ENCODE peak calls at places on chromosomes 13 and 19, in seven cellular contexts. One of them, this sample, is unnamed.

GRCh38 chr19:7705387-7706187 is 3.7 kb upstream of the FCER2 start:
- DNase-seq in A549: no peak
- DNase-seq in neural progenitor cell: no peak
- DNase-seq in SK-N-SH: no peak
- DNase-seq in fibroblast of lung: no peak
- DNase-seq in K562: no peak
- DNase-seq in HCT116: no peak
- DNase-seq in this sample: peak

GRCh38 chr19:13056052-13056660 is 46.5 kb downstream of the LYL1 start:
- DNase-seq in SK-N-SH: peak
- DNase-seq in fibroblast of lung: peak
- DNase-seq in K562: no peak
- DNase-seq in neural progenitor cell: peak
- DNase-seq in A549: no peak
- DNase-seq in HCT116: peak
- DNase-seq in this sample: no peak

GRCh38 chr19:46076951-46077814 is 36.4 kb upstream of the IGFL4 start:
- DNase-seq in K562: peak
- DNase-seq in SK-N-SH: peak
- DNase-seq in neural progenitor cell: peak
- DNase-seq in HCT116: peak
- DNase-seq in fibroblast of lung: peak
- DNase-seq in A549: peak
- DNase-seq in this sample: peak

GRCh38 chr13:98014766-98015165 is 61.3 kb downstream of the IPO5 start:
- DNase-seq in SK-N-SH: no peak
- DNase-seq in HCT116: no peak
- DNase-seq in A549: no peak
- DNase-seq in neural progenitor cell: no peak
- DNase-seq in K562: no peak
- DNase-seq in fibroblast of lung: peak
- DNase-seq in this sample: no peak

GRCh38 chr13:39803156-39803555 is 147.7 kb downstream of the COG6 start:
- DNase-seq in A549: peak
- DNase-seq in neural progenitor cell: no peak
- DNase-seq in fibroblast of lung: no peak
- DNase-seq in SK-N-SH: no peak
- DNase-seq in HCT116: no peak
- DNase-seq in K562: no peak
- DNase-seq in this sample: no peak

GRCh38 chr13:93758575-93758974 is 532.0 kb downstream of the GPC6 start:
- DNase-seq in A549: no peak
- DNase-seq in neural progenitor cell: no peak
- DNase-seq in K562: no peak
- DNase-seq in SK-N-SH: no peak
- DNase-seq in fibroblast of lung: peak
- DNase-seq in HCT116: no peak
- DNase-seq in this sample: no peak

GRCh38 chr19:55485439-55486011 is 537 bp downstream of the NAT14 start:
- DNase-seq in K562: no peak
- DNase-seq in fibroblast of lung: no peak
- DNase-seq in HCT116: no peak
- DNase-seq in SK-N-SH: no peak
- DNase-seq in neural progenitor cell: no peak
- DNase-seq in A549: no peak
- DNase-seq in this sample: peak

GRCh38 chr19:49339364-49340068 is 4.3 kb downstream of the CD37 start:
- DNase-seq in neural progenitor cell: peak
- DNase-seq in SK-N-SH: peak
- DNase-seq in A549: no peak
- DNase-seq in HCT116: no peak
- DNase-seq in K562: peak
- DNase-seq in fibroblast of lung: peak
- DNase-seq in this sample: no peak

GRCh38 chr13:40664100-40665060 is 2.1 kb downstream of the FOXO1 start:
- DNase-seq in K562: peak
- DNase-seq in SK-N-SH: peak
- DNase-seq in A549: peak
- DNase-seq in neural progenitor cell: peak
- DNase-seq in fibroblast of lung: peak
- DNase-seq in HCT116: no peak
- DNase-seq in this sample: peak

GRCh38 chr13:43865892-43866291 is 13.6 kb downstream of the CCDC122 start:
- DNase-seq in SK-N-SH: no peak
- DNase-seq in neural progenitor cell: no peak
- DNase-seq in K562: no peak
- DNase-seq in fibroblast of lung: peak
- DNase-seq in HCT116: peak
- DNase-seq in A549: peak
- DNase-seq in this sample: no peak

GRCh38 chr13:107361666-107362065 is 793.7 kb upstream of the ARGLU1 start:
- DNase-seq in SK-N-SH: no peak
- DNase-seq in neural progenitor cell: no peak
- DNase-seq in HCT116: no peak
- DNase-seq in A549: no peak
- DNase-seq in fibroblast of lung: peak
- DNase-seq in K562: no peak
- DNase-seq in this sample: no peak

DNA sequence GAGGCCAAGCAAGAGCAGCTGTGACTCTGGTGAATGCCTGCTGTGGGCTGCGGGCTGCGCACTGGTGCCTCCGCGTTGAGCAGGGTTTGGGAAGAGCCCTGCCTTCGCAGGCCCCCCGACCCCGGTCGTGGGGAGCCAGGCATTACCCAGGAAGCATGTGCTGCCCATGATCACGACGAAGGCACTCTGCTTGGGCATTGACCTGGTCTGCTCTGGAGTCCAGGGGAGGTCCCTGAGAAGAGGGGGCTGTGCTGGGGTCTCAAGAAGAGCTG is 19.2 kb downstream of the RANBP3 start:
- DNase-seq in A549: no peak
- DNase-seq in fibroblast of lung: no peak
- DNase-seq in SK-N-SH: no peak
- DNase-seq in neural progenitor cell: no peak
- DNase-seq in HCT116: no peak
- DNase-seq in K562: no peak
- DNase-seq in this sample: no peak
- H3K4me2 ChIP-seq in A549: no peak
- H3K4me2 ChIP-seq in fibroblast of lung: no peak
- H3K4me2 ChIP-seq in SK-N-SH: no peak
- H3K4me2 ChIP-seq in neural progenitor cell: no peak
- H3K4me2 ChIP-seq in HCT116: no peak
- H3K4me2 ChIP-seq in K562: no peak
- H3K4me2 ChIP-seq in this sample: no peak

GRCh38 chr19:2250765-2251576 is 1.8 kb downstream of the AMH start:
- DNase-seq in HCT116: no peak
- DNase-seq in A549: no peak
- DNase-seq in neural progenitor cell: no peak
- DNase-seq in fibroblast of lung: no peak
- DNase-seq in SK-N-SH: peak
- DNase-seq in K562: no peak
- DNase-seq in this sample: no peak
- H3K4me3 ChIP-seq in HCT116: no peak
- H3K4me3 ChIP-seq in A549: no peak
- H3K4me3 ChIP-seq in neural progenitor cell: no peak
- H3K4me3 ChIP-seq in fibroblast of lung: no peak
- H3K4me3 ChIP-seq in SK-N-SH: no peak
- H3K4me3 ChIP-seq in K562: no peak
- H3K4me3 ChIP-seq in this sample: no peak

DNA sequence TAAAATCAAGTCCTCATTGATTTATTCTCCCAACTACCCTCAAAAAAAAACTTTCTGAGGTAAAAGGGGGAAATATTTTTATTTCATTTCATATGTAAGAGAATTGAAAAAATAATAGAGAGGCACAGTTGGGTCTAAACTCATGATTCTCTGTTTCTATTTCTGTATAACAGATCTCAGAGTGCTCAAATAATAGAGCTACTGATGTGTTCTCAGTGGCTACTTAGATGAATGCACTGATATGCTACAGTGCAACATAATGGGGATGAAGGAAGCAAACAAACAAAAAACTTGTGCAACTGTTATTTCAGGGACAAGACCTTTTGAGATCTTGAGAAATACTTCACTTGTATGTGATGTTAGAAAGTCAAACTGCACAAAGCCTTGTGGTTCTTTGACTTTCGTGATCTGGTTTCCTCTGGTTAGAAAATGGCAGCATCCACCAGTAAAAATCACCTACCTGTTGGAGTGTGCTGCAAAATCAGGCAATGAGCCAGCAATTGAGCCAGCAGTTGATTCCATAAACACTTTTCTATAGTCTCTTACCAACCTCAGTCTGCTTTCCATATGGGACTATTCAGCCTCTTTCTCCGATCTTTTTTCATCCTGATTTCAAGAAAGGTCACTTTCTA is 9.8 kb upstream of the DACH1 start:
- DNase-seq in SK-N-SH: no peak
- DNase-seq in fibroblast of lung: no peak
- DNase-seq in K562: no peak
- DNase-seq in neural progenitor cell: no peak
- DNase-seq in HCT116: no peak
- DNase-seq in A549: no peak
- DNase-seq in this sample: no peak
- H3K4me2 ChIP-seq in SK-N-SH: no peak
- H3K4me2 ChIP-seq in fibroblast of lung: no peak
- H3K4me2 ChIP-seq in K562: no peak
- H3K4me2 ChIP-seq in neural progenitor cell: peak
- H3K4me2 ChIP-seq in HCT116: no peak
- H3K4me2 ChIP-seq in A549: no peak
- H3K4me2 ChIP-seq in this sample: no peak

DNA sequence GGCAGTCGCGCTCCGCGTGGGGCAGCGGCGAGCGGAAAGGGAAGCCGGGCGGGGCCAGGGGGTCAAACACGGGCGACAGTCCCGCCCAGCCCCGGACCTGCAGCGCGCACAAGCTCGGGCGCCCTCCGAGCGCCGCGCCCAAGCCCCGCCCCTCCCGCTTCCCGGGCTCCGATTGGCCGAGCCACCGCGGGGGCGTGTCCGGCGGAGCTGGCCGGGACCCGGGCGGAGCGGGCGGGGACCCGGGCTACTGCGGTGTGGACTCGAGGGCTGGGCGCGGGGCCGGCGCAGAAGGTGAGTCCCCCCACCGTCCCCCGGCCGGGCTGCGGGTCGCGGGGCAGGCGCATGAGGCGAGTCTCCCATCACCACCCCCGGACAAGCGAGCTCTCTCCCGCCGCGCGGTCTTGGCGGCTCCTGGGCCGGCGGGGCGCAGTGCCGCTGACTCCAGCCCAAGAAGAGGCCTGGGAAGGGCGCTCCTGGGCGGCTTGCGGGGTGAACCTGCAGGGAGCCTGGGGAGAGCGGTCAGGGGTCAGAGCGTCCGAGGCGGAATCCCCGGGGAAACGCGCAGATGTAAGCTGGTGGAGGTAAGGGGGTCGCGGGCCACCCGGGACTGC is at the start of gene PLEKHF1:
- DNase-seq in fibroblast of lung: peak
- DNase-seq in neural progenitor cell: peak
- DNase-seq in HCT116: peak
- DNase-seq in SK-N-SH: peak
- DNase-seq in A549: peak
- DNase-seq in K562: peak
- DNase-seq in this sample: peak
- H3K4me3 ChIP-seq in fibroblast of lung: peak
- H3K4me3 ChIP-seq in neural progenitor cell: peak
- H3K4me3 ChIP-seq in HCT116: peak
- H3K4me3 ChIP-seq in SK-N-SH: peak
- H3K4me3 ChIP-seq in A549: peak
- H3K4me3 ChIP-seq in K562: peak
- H3K4me3 ChIP-seq in this sample: peak

DNA sequence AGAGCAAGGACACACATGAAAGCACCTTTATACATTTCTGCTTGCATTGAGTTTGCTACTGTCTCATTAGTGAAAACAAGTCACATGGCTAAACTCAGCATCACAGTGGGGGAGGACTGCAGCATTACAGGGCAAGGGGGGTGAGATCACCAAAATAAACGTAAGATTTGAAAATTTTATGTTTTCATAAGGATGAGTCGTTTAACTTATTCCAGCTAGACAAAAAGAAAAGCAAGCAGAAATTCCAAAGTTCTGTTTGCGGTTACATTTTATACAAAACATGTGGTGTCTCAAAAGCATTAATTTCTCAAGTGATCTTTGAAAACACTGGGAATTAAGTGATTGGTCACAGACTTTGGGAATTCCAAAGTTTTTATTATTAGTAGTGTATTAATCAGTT is 261.4 kb upstream of the RXFP2 start:
- DNase-seq in SK-N-SH: no peak
- DNase-seq in fibroblast of lung: peak
- DNase-seq in K562: no peak
- DNase-seq in A549: no peak
- DNase-seq in neural progenitor cell: no peak
- DNase-seq in HCT116: no peak
- DNase-seq in this sample: no peak
- H3K4me2 ChIP-seq in SK-N-SH: no peak
- H3K4me2 ChIP-seq in fibroblast of lung: no peak
- H3K4me2 ChIP-seq in K562: no peak
- H3K4me2 ChIP-seq in A549: no peak
- H3K4me2 ChIP-seq in neural progenitor cell: no peak
- H3K4me2 ChIP-seq in HCT116: no peak
- H3K4me2 ChIP-seq in this sample: no peak

DNA sequence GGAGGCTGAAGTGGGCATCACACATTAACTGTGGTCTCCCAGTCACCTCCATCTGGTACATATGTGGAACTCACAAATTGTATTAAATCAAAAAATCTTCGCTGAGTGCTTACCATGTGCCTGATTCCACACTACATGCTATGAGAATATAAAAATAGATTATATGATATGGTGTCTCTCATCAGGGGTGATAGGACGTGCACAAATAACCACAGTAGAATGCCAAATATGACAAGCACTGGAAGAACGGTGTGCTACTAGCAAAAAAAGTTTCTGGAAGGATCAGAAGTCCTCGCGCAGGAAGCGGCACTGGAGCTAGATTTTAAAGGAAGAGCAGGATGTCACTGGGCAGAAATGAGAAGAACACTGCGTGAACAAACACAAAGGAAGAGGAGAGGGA is 62.3 kb downstream of the TBC1D4 start:
- DNase-seq in K562: no peak
- DNase-seq in SK-N-SH: no peak
- DNase-seq in A549: no peak
- DNase-seq in HCT116: no peak
- DNase-seq in fibroblast of lung: no peak
- DNase-seq in neural progenitor cell: no peak
- DNase-seq in this sample: no peak
- H3K4me3 ChIP-seq in K562: no peak
- H3K4me3 ChIP-seq in SK-N-SH: no peak
- H3K4me3 ChIP-seq in A549: no peak
- H3K4me3 ChIP-seq in HCT116: no peak
- H3K4me3 ChIP-seq in fibroblast of lung: no peak
- H3K4me3 ChIP-seq in neural progenitor cell: no peak
- H3K4me3 ChIP-seq in this sample: no peak